ENCODE peak calls at places on chromosome 4, in nine cellular contexts. One of them, this sample, is unnamed.

GRCh38 chr4:123955167-123955824 is 558.7 kb downstream of the SPRY1 start:
- DNase-seq in left lung: peak; percentile 34
- DNase-seq in NCI-H2171 treated with DMSO at 0.1 percent for 48 hours: no peak
- DNase-seq in activated naive CD4-positive, alpha-beta T cell treated with Interleukin-2 at 50 U/mL for 16 hours: no peak
- DNase-seq in iris pigment epithelial cell: no peak
- DNase-seq in GM04504: no peak
- DNase-seq in Right ventricle myocardium superior: no peak
- DNase-seq in stimulated activated CD4-positive, alpha-beta T cell treated with anti-CD3 and anti-CD28 coated beads, TNF-alpha, amount 100 ng/mL, for 4 hours: no peak
- DNase-seq in amygdala: no peak
- DNase-seq in this sample: no peak

GRCh38 chr4:22492987-22493386 is 22.9 kb downstream of the ADGRA3 start:
- DNase-seq in left lung: no peak
- DNase-seq in NCI-H2171 treated with DMSO at 0.1 percent for 48 hours: no peak
- DNase-seq in activated naive CD4-positive, alpha-beta T cell treated with Interleukin-2 at 50 U/mL for 16 hours: no peak
- DNase-seq in iris pigment epithelial cell: no peak
- DNase-seq in GM04504: no peak
- DNase-seq in Right ventricle myocardium superior: no peak
- DNase-seq in stimulated activated CD4-positive, alpha-beta T cell treated with anti-CD3 and anti-CD28 coated beads, TNF-alpha, amount 100 ng/mL, for 4 hours: no peak
- DNase-seq in amygdala: no peak
- DNase-seq in this sample: no peak

GRCh38 chr4:85967872-85968271 is 392.0 kb downstream of the MAPK10 start:
- DNase-seq in left lung: no peak
- DNase-seq in NCI-H2171 treated with DMSO at 0.1 percent for 48 hours: no peak
- DNase-seq in activated naive CD4-positive, alpha-beta T cell treated with Interleukin-2 at 50 U/mL for 16 hours: no peak
- DNase-seq in iris pigment epithelial cell: peak; percentile 27
- DNase-seq in GM04504: no peak
- DNase-seq in Right ventricle myocardium superior: no peak
- DNase-seq in stimulated activated CD4-positive, alpha-beta T cell treated with anti-CD3 and anti-CD28 coated beads, TNF-alpha, amount 100 ng/mL, for 4 hours: no peak
- DNase-seq in amygdala: no peak
- DNase-seq in this sample: no peak

GRCh38 chr4:76620723-76621463 is 185.9 kb downstream of the SHROOM3 start:
- DNase-seq in left lung: no peak
- DNase-seq in NCI-H2171 treated with DMSO at 0.1 percent for 48 hours: no peak
- DNase-seq in activated naive CD4-positive, alpha-beta T cell treated with Interleukin-2 at 50 U/mL for 16 hours: no peak
- DNase-seq in iris pigment epithelial cell: no peak
- DNase-seq in GM04504: no peak
- DNase-seq in Right ventricle myocardium superior: no peak
- DNase-seq in stimulated activated CD4-positive, alpha-beta T cell treated with anti-CD3 and anti-CD28 coated beads, TNF-alpha, amount 100 ng/mL, for 4 hours: no peak
- DNase-seq in amygdala: no peak
- DNase-seq in this sample: no peak

GRCh38 chr4:88672987-88673386 is 24.6 kb downstream of the NAP1L5 start:
- DNase-seq in left lung: no peak
- DNase-seq in NCI-H2171 treated with DMSO at 0.1 percent for 48 hours: no peak
- DNase-seq in activated naive CD4-positive, alpha-beta T cell treated with Interleukin-2 at 50 U/mL for 16 hours: peak; percentile 21
- DNase-seq in iris pigment epithelial cell: peak; percentile 52
- DNase-seq in GM04504: no peak
- DNase-seq in Right ventricle myocardium superior: no peak
- DNase-seq in stimulated activated CD4-positive, alpha-beta T cell treated with anti-CD3 and anti-CD28 coated beads, TNF-alpha, amount 100 ng/mL, for 4 hours: no peak
- DNase-seq in amygdala: no peak
- DNase-seq in this sample: no peak

GRCh38 chr4:94803181-94803580 is 45.4 kb downstream of the BMPR1B start:
- DNase-seq in left lung: no peak
- DNase-seq in NCI-H2171 treated with DMSO at 0.1 percent for 48 hours: no peak
- DNase-seq in activated naive CD4-positive, alpha-beta T cell treated with Interleukin-2 at 50 U/mL for 16 hours: no peak
- DNase-seq in iris pigment epithelial cell: peak; percentile 26
- DNase-seq in GM04504: no peak
- DNase-seq in Right ventricle myocardium superior: no peak
- DNase-seq in stimulated activated CD4-positive, alpha-beta T cell treated with anti-CD3 and anti-CD28 coated beads, TNF-alpha, amount 100 ng/mL, for 4 hours: no peak
- DNase-seq in amygdala: no peak
- DNase-seq in this sample: no peak

GRCh38 chr4:161403781-161404180 is 760.0 kb downstream of the FSTL5 start:
- DNase-seq in left lung: no peak
- DNase-seq in NCI-H2171 treated with DMSO at 0.1 percent for 48 hours: no peak
- DNase-seq in activated naive CD4-positive, alpha-beta T cell treated with Interleukin-2 at 50 U/mL for 16 hours: no peak
- DNase-seq in iris pigment epithelial cell: no peak
- DNase-seq in GM04504: no peak
- DNase-seq in Right ventricle myocardium superior: no peak
- DNase-seq in stimulated activated CD4-positive, alpha-beta T cell treated with anti-CD3 and anti-CD28 coated beads, TNF-alpha, amount 100 ng/mL, for 4 hours: no peak
- DNase-seq in amygdala: no peak
- DNase-seq in this sample: no peak

GRCh38 chr4:4559596-4559995 is 17.7 kb upstream of the STX18 start:
- DNase-seq in left lung: no peak
- DNase-seq in NCI-H2171 treated with DMSO at 0.1 percent for 48 hours: no peak
- DNase-seq in activated naive CD4-positive, alpha-beta T cell treated with Interleukin-2 at 50 U/mL for 16 hours: no peak
- DNase-seq in iris pigment epithelial cell: peak; percentile 69
- DNase-seq in GM04504: no peak
- DNase-seq in Right ventricle myocardium superior: no peak
- DNase-seq in stimulated activated CD4-positive, alpha-beta T cell treated with anti-CD3 and anti-CD28 coated beads, TNF-alpha, amount 100 ng/mL, for 4 hours: no peak
- DNase-seq in amygdala: no peak
- DNase-seq in this sample: no peak

GRCh38 chr4:105461221-105462041 is 12.4 kb downstream of the PPA2 start:
- DNase-seq in left lung: no peak
- DNase-seq in NCI-H2171 treated with DMSO at 0.1 percent for 48 hours: no peak
- DNase-seq in activated naive CD4-positive, alpha-beta T cell treated with Interleukin-2 at 50 U/mL for 16 hours: no peak
- DNase-seq in iris pigment epithelial cell: peak; percentile 49
- DNase-seq in GM04504: no peak
- DNase-seq in Right ventricle myocardium superior: no peak
- DNase-seq in stimulated activated CD4-positive, alpha-beta T cell treated with anti-CD3 and anti-CD28 coated beads, TNF-alpha, amount 100 ng/mL, for 4 hours: no peak
- DNase-seq in amygdala: no peak
- DNase-seq in this sample: no peak

GRCh38 chr4:147583876-147584275 is 33.3 kb upstream of the TMEM184C start:
- DNase-seq in left lung: no peak
- DNase-seq in NCI-H2171 treated with DMSO at 0.1 percent for 48 hours: no peak
- DNase-seq in activated naive CD4-positive, alpha-beta T cell treated with Interleukin-2 at 50 U/mL for 16 hours: no peak
- DNase-seq in iris pigment epithelial cell: no peak
- DNase-seq in GM04504: no peak
- DNase-seq in Right ventricle myocardium superior: no peak
- DNase-seq in stimulated activated CD4-positive, alpha-beta T cell treated with anti-CD3 and anti-CD28 coated beads, TNF-alpha, amount 100 ng/mL, for 4 hours: no peak
- DNase-seq in amygdala: no peak
- DNase-seq in this sample: no peak

GRCh38 chr4:37535872-37536271 is 150.3 kb downstream of the RELL1 start:
- DNase-seq in left lung: no peak
- DNase-seq in NCI-H2171 treated with DMSO at 0.1 percent for 48 hours: no peak
- DNase-seq in activated naive CD4-positive, alpha-beta T cell treated with Interleukin-2 at 50 U/mL for 16 hours: no peak
- DNase-seq in iris pigment epithelial cell: no peak
- DNase-seq in GM04504: no peak
- DNase-seq in Right ventricle myocardium superior: no peak
- DNase-seq in stimulated activated CD4-positive, alpha-beta T cell treated with anti-CD3 and anti-CD28 coated beads, TNF-alpha, amount 100 ng/mL, for 4 hours: no peak
- DNase-seq in amygdala: no peak
- DNase-seq in this sample: no peak

GRCh38 chr4:80540785-80541469 is 205.4 kb downstream of the CFAP299 start:
- DNase-seq in left lung: no peak
- DNase-seq in NCI-H2171 treated with DMSO at 0.1 percent for 48 hours: no peak
- DNase-seq in activated naive CD4-positive, alpha-beta T cell treated with Interleukin-2 at 50 U/mL for 16 hours: no peak
- DNase-seq in iris pigment epithelial cell: no peak
- DNase-seq in GM04504: no peak
- DNase-seq in Right ventricle myocardium superior: no peak
- DNase-seq in stimulated activated CD4-positive, alpha-beta T cell treated with anti-CD3 and anti-CD28 coated beads, TNF-alpha, amount 100 ng/mL, for 4 hours: no peak
- DNase-seq in amygdala: no peak
- DNase-seq in this sample: no peak

GRCh38 chr4:41719417-41719816 is 29.1 kb downstream of the PHOX2B start:
- DNase-seq in left lung: no peak
- DNase-seq in NCI-H2171 treated with DMSO at 0.1 percent for 48 hours: no peak
- DNase-seq in activated naive CD4-positive, alpha-beta T cell treated with Interleukin-2 at 50 U/mL for 16 hours: no peak
- DNase-seq in iris pigment epithelial cell: peak; percentile 53
- DNase-seq in GM04504: no peak
- DNase-seq in Right ventricle myocardium superior: no peak
- DNase-seq in stimulated activated CD4-positive, alpha-beta T cell treated with anti-CD3 and anti-CD28 coated beads, TNF-alpha, amount 100 ng/mL, for 4 hours: no peak
- DNase-seq in amygdala: no peak
- DNase-seq in this sample: no peak

GRCh38 chr4:3303840-3304715 is 11.3 kb downstream of the RGS12 start:
- DNase-seq in left lung: no peak
- DNase-seq in NCI-H2171 treated with DMSO at 0.1 percent for 48 hours: no peak
- DNase-seq in activated naive CD4-positive, alpha-beta T cell treated with Interleukin-2 at 50 U/mL for 16 hours: no peak
- DNase-seq in iris pigment epithelial cell: no peak
- DNase-seq in GM04504: no peak
- DNase-seq in Right ventricle myocardium superior: no peak
- DNase-seq in stimulated activated CD4-positive, alpha-beta T cell treated with anti-CD3 and anti-CD28 coated beads, TNF-alpha, amount 100 ng/mL, for 4 hours: no peak
- DNase-seq in amygdala: no peak
- DNase-seq in this sample: no peak

GRCh38 chr4:165909947-165910346 is 36.9 kb downstream of the TLL1 start:
- DNase-seq in left lung: no peak
- DNase-seq in NCI-H2171 treated with DMSO at 0.1 percent for 48 hours: no peak
- DNase-seq in activated naive CD4-positive, alpha-beta T cell treated with Interleukin-2 at 50 U/mL for 16 hours: no peak
- DNase-seq in iris pigment epithelial cell: peak; percentile 4
- DNase-seq in GM04504: no peak
- DNase-seq in Right ventricle myocardium superior: no peak
- DNase-seq in stimulated activated CD4-positive, alpha-beta T cell treated with anti-CD3 and anti-CD28 coated beads, TNF-alpha, amount 100 ng/mL, for 4 hours: no peak
- DNase-seq in amygdala: no peak
- DNase-seq in this sample: no peak

This sample was measured in hippocampal formation.